ENCODE peak calls at places on chromosome 17, in four cellular contexts. M, W, C and Y are unnamed samples.

GRCh38 chr17:7281953-7282751 is 634 bp downstream of the SLC2A4 start:
- DNase-seq in M (no peak), W (no peak), C (no peak), Y (no peak)

GRCh38 chr17:15096511-15096910 is 168.6 kb downstream of the PMP22 start:
- DNase-seq in M (no peak), W (no peak), C (no peak), Y (no peak)

GRCh38 chr17:488993-489757 is 136.6 kb upstream of the RPH3AL start:
- DNase-seq in M (no peak), W (no peak), C (peak; percentile 20), Y (peak; percentile 41)

GRCh38 chr17:3890082-3890892 is 2.6 kb downstream of the CAMKK1 start:
- DNase-seq in M (peak; percentile 87), W (peak; percentile 71), C (peak; percentile 91), Y (no peak)

GRCh38 chr17:66494023-66494803 is 191.8 kb downstream of the PRKCA start:
- DNase-seq in M (peak; percentile 92), W (no peak), C (peak; percentile 94), Y (no peak)

GRCh38 chr17:19464033-19465026 is 53.3 kb downstream of the RNF112 start:
- DNase-seq in M (no peak), W (peak; percentile 83), C (peak; percentile 18), Y (peak; percentile 43)

GRCh38 chr17:7307686-7308624 is 527 bp downstream of the EIF5A start:
- DNase-seq in M (peak; percentile 35), W (peak; percentile 82), C (peak; percentile 34), Y (peak; percentile 69)

GRCh38 chr17:79929257-79930076 is 90.2 kb upstream of the CBX4 start:
- DNase-seq in M (no peak), W (no peak), C (no peak), Y (no peak)

GRCh38 chr17:17080781-17081180 is 38.5 kb downstream of the MPRIP start:
- DNase-seq in M (no peak), W (no peak), C (no peak), Y (no peak)

GRCh38 chr17:60825351-60825750 is 147.7 kb downstream of the BCAS3 start:
- DNase-seq in M (no peak), W (no peak), C (no peak), Y (no peak)

GRCh38 chr17:17060001-17060929 is 18.0 kb downstream of the MPRIP start:
- DNase-seq in M (no peak), W (no peak), C (no peak), Y (no peak)

GRCh38 chr17:42779942-42780815 is at the start of gene WNK4:
- DNase-seq in M (peak; percentile 81), W (no peak), C (no peak), Y (no peak)

GRCh38 chr17:2749784-2750181 is 331 bp upstream of the CCDC92B start:
- DNase-seq in M (peak; percentile 66), W (peak; percentile 87), C (peak; percentile 57), Y (no peak)

GRCh38 chr17:73309727-73310555 is 1.9 kb downstream of the CDC42EP4 start:
- DNase-seq in M (no peak), W (no peak), C (no peak), Y (no peak)

GRCh38 chr17:5234645-5235576 is at the start of gene SCIMP:
- DNase-seq in M (no peak), W (peak; percentile 47), C (no peak), Y (peak; percentile 71)

GRCh38 chr17:27319536-27320221 is 25.8 kb downstream of the WSB1 start:
- DNase-seq in M (no peak), W (no peak), C (peak; percentile 48), Y (no peak)

GRCh38 chr17:74452027-74452840 is 14.2 kb upstream of the CD300A start:
- DNase-seq in M (no peak), W (no peak), C (no peak), Y (no peak)

GRCh38 chr17:58388302-58389190 is 28.8 kb downstream of the RNF43 start:
- DNase-seq in M (peak; percentile 71), W (peak; percentile 66), C (no peak), Y (no peak)

GRCh38 chr17:4969551-4970231 is 2.1 kb upstream of the SPAG7 start:
- DNase-seq in M (no peak), W (no peak), C (peak; percentile 55), Y (no peak)

GRCh38 chr17:28911411-28912045 is 8.6 kb upstream of the DHRS13 start:
- DNase-seq in M (no peak), W (no peak), C (no peak), Y (no peak)

GRCh38 chr17:75877752-75878173 is 618 bp downstream of the TRIM47 start:
- DNase-seq in M (peak; percentile 88), W (peak; percentile 91), C (peak; percentile 71), Y (peak; percentile 91)

GRCh38 chr17:6752068-6752909 is 3.6 kb upstream of the XAF1 start:
- DNase-seq in M (peak; percentile 75), W (no peak), C (peak; percentile 99), Y (no peak)

GRCh38 chr17:29588561-29589411 is 662 bp downstream of the GIT1 start:
- DNase-seq in M (peak; percentile 15), W (peak; percentile 73), C (peak; percentile 29), Y (peak; percentile 61)

GRCh38 chr17:78921437-78921971 is 3.7 kb downstream of the TIMP2 start:
- DNase-seq in M (no peak), W (no peak), C (no peak), Y (no peak)

GRCh38 chr17:67834634-67835033 is 9.3 kb downstream of the BPTF start:
- DNase-seq in M (peak; percentile 1), W (no peak), C (no peak), Y (no peak)
- H3K4me1 ChIP-seq in M (peaks cover 16% of the 10 kb centered on the region), W (peaks cover 67% of the 10 kb centered on the region), C (peaks cover 15% of the 10 kb centered on the region), Y (peaks cover 58% of the 10 kb centered on the region)

GRCh38 chr17:9139695-9140094 is 118.4 kb downstream of the NTN1 start:
- DNase-seq in M (no peak), W (no peak), C (no peak), Y (no peak)
- H3K4me2 ChIP-seq in M (no peak overlapping the region), W (no peak overlapping the region), C (no peak overlapping the region), Y (no peak overlapping the region)

GRCh38 chr17:44795928-44796327 is 34.2 kb downstream of the GJC1 start:
- DNase-seq in M (no peak), W (no peak), C (no peak), Y (no peak)
- H3K4me1 ChIP-seq in M (peaks cover 24% of the 10 kb centered on the region), W (no peaks in the 10 kb centered on the region), C (peaks cover 26% of the 10 kb centered on the region), Y (no peaks in the 10 kb centered on the region)

GRCh38 chr17:57264250-57264649 is 7.9 kb downstream of the MSI2 start:
- DNase-seq in M (no peak), W (no peak), C (no peak), Y (no peak)
- H3K4me2 ChIP-seq in M (no peak overlapping the region), W (no peak overlapping the region), C (no peak overlapping the region), Y (no peak overlapping the region)

GRCh38 chr17:81921996-81922565 is 4.1 kb upstream of the SIRT7 start:
- DNase-seq in M (no peak), W (no peak), C (no peak), Y (no peak)
- H3K4me1 ChIP-seq in M (peaks cover 44% of the 10 kb centered on the region), W (peaks cover 28% of the 10 kb centered on the region), C (peaks cover 36% of the 10 kb centered on the region), Y (peaks cover 40% of the 10 kb centered on the region)

DNA sequence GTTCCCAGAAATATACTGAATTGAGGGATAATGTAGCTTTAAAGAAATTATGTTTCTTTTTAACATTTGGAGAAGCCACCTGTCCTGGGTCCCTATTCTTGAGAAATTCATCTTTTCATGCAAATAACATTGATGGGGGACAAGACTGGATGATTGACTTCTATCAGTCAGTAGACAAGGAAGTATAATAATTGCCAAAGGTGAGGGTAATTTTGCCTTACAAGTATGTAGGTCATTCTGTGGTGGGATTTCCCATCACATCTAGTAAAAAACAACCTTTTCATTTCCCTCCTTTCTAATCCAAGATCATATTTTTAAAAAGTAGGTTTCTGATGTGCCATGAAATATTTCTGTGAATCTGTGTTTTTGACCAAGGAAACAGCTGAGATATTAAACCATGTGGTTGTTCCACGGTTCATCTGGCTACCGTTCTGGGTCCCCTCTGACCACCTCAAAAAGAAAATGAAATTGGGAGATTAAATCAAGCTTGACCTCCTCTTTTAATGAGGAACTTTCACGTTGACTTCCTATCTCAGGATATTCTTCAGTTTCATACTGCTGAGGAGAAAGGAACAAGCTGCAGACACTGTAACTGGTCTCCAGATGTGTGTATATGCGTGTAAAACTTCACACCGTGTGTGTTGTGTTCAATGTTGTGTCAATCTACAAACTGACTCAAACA is 138.6 kb downstream of the MAP2K6 start:
- DNase-seq in M (no peak), W (no peak), C (no peak), Y (no peak)
- H3K4me2 ChIP-seq in M (no peak overlapping the region), W (no peak overlapping the region), C (no peak overlapping the region), Y (no peak overlapping the region)

GRCh38 chr17:81292450-81292849 is 2.7 kb downstream of the SLC38A10 start:
- DNase-seq in M (no peak), W (no peak), C (no peak), Y (no peak)

GRCh38 chr17:81291662-81292061 is 3.4 kb downstream of the SLC38A10 start:
- DNase-seq in M (peak; percentile 77), W (peak; percentile 82), C (peak; percentile 25), Y (peak; percentile 78)

GRCh38 chr17:81288715-81289114 is 6.4 kb downstream of the SLC38A10 start:
- DNase-seq in M (no peak), W (no peak), C (no peak), Y (no peak)

GRCh38 chr17:81289627-81290026 is 5.5 kb downstream of the SLC38A10 start:
- DNase-seq in M (no peak), W (no peak), C (no peak), Y (no peak)

GRCh38 chr17:81290230-81290629 is 4.9 kb downstream of the SLC38A10 start:
- DNase-seq in M (no peak), W (no peak), C (no peak), Y (no peak)
- H3K4me1 ChIP-seq in M (peaks cover 7% of the 10 kb centered on the region), W (peaks cover 14% of the 10 kb centered on the region), C (peaks cover 3% of the 10 kb centered on the region), Y (peaks cover 16% of the 10 kb centered on the region)